ENCODE peak calls at places on chromosomes 11 and 22, in four cellular contexts. O is fibroblast of lung, B is A549, L is neural progenitor cell. W is an unnamed sample.

GRCh38 chr11:61777234-61778090 is 14.9 kb downstream of the TMEM258 start:
- DNase-seq in O (no peak), B (no peak), L (no peak), W (no peak)

GRCh38 chr11:16610738-16611388 is 127.6 kb upstream of the C11orf58 start:
- DNase-seq in O (no peak), B (no peak), L (peak; percentile 58), W (no peak)

GRCh38 chr11:2312232-2313042 is 10.6 kb downstream of the TSPAN32 start:
- DNase-seq in O (peak; percentile 71), B (no peak), L (no peak), W (no peak)

GRCh38 chr22:40310081-40310770 is 36.1 kb upstream of the ADSL start:
- DNase-seq in O (peak; percentile 87), B (no peak), L (no peak), W (no peak)

GRCh38 chr22:19119949-19120348 is 2.3 kb downstream of the DGCR2 start:
- DNase-seq in O (no peak), B (no peak), L (no peak), W (no peak)

GRCh38 chr22:43325176-43325575 is 18.0 kb downstream of the SCUBE1 start:
- DNase-seq in O (no peak), B (no peak), L (no peak), W (no peak)

GRCh38 chr11:103773059-103773458 is 263.4 kb upstream of the DDI1 start:
- DNase-seq in O (peak; percentile 78), B (no peak), L (no peak), W (no peak)

GRCh38 chr11:62856333-62856910 is 17.0 kb upstream of the WDR74 start:
- DNase-seq in O (no peak), B (no peak), L (no peak), W (no peak)

GRCh38 chr11:43789700-43790443 is 90.8 kb upstream of the ALKBH3 start:
- DNase-seq in O (peak; percentile 55), B (peak; percentile 16), L (no peak), W (no peak)

GRCh38 chr11:47918882-47919495 is 61.4 kb upstream of the PTPRJ start:
- DNase-seq in O (peak; percentile 31), B (no peak), L (no peak), W (no peak)

GRCh38 chr11:111723595-111723994 is 42.6 kb downstream of the PPP2R1B start:
- DNase-seq in O (no peak), B (no peak), L (no peak), W (no peak)

GRCh38 chr11:131537196-131537595 is 166.8 kb downstream of the NTM start:
- DNase-seq in O (no peak), B (no peak), L (no peak), W (peak; percentile 33)

GRCh38 chr11:59106363-59107336 is at the start of gene FAM111B:
- DNase-seq in O (peak; percentile 91), B (peak; percentile 94), L (peak; percentile 91), W (peak; percentile 98)
- TF ChIP-seq CTCF in O (no peak), B (no peak), L (no peak), W (no peak)

GRCh38 chr11:95989780-95990179 is 65.9 kb upstream of the MTMR2 start:
- DNase-seq in O (no peak), B (no peak), L (no peak), W (no peak)

GRCh38 chr11:95991101-95991500 is 67.2 kb upstream of the MTMR2 start:
- DNase-seq in O (no peak), B (peak; percentile 62), L (no peak), W (no peak)

GRCh38 chr11:95993438-95994339 is 69.8 kb upstream of the MTMR2 start:
- DNase-seq in O (peak; percentile 53), B (no peak), L (no peak), W (no peak)

GRCh38 chr11:95989216-95989615 is 65.3 kb upstream of the MTMR2 start:
- DNase-seq in O (no peak), B (no peak), L (no peak), W (no peak)

DNA sequence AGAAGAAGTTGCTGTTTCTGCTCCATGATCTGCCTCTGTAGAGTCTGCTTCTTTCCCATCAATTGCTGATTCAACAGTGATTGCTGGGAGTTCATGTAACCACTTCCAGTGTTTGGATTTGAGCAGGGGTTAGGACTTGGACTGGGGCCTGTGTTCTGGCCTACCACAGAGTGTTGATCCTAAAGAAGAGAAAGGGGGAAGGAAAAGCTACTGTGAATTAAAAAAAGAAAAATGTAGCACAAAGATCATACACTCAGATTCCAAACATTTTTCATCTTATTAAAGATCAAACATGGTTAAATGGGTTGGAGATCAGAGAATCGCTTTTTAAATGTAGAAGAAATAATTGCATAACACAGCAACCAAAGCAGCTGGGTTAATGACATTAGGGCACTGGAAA is 67.6 kb upstream of the MTMR2 start:
- DNase-seq in O (peak; percentile 84), B (no peak), L (no peak), W (no peak)
- H3K4me2 ChIP-seq in O (peak overlapping the region; percentile 7), B (peak overlapping the region; percentile 40), L (no peak overlapping the region), W (no peak overlapping the region)

GRCh38 chr11:34209809-34210208 is 104.4 kb downstream of the NAT10 start:
- DNase-seq in O (no peak), B (peak; percentile 52), L (peak; percentile 24), W (no peak)
- TF ChIP-seq CTCF in O (no peak), B (no peak), L (no peak), W (no peak)

GRCh38 chr22:47155131-47155885 is 392.9 kb downstream of the TBC1D22A start:
- DNase-seq in O (no peak), B (no peak), L (no peak), W (no peak)
- H3K4me2 ChIP-seq in O (peak overlapping the region; percentile 85), B (no peak overlapping the region), L (no peak overlapping the region), W (no peak overlapping the region)

W was measured in MM.1S.